ENCODE peak calls at places on chromosome 14, in six cellular contexts. One of them, this sample, is unnamed.

GRCh38 chr14:91369628-91370445 is 47.8 kb downstream of the CCDC88C start:
- DNase-seq in IMR-90: no peak
- DNase-seq in colonic mucosa: no peak
- DNase-seq in H9: no peak
- DNase-seq in endothelial cell of umbilical vein: peak; percentile 82
- DNase-seq in neuronal stem cell: no peak
- DNase-seq in this sample: no peak

GRCh38 chr14:75279739-75280447 is 1.3 kb downstream of the FOS start:
- DNase-seq in neuronal stem cell: no peak
- DNase-seq in endothelial cell of umbilical vein: no peak
- DNase-seq in IMR-90: peak; percentile 27
- DNase-seq in H9: peak; percentile 72
- DNase-seq in colonic mucosa: peak; percentile 40
- DNase-seq in this sample: peak; percentile 87

GRCh38 chr14:66330916-66331315 is 155.3 kb upstream of the CCDC196 start:
- DNase-seq in neuronal stem cell: no peak
- DNase-seq in H9: no peak
- DNase-seq in endothelial cell of umbilical vein: peak; percentile 41
- DNase-seq in colonic mucosa: no peak
- DNase-seq in IMR-90: no peak
- DNase-seq in this sample: no peak

GRCh38 chr14:95689441-95689840 is 3.2 kb downstream of the TCL1B start:
- DNase-seq in IMR-90: no peak
- DNase-seq in H9: no peak
- DNase-seq in colonic mucosa: no peak
- DNase-seq in neuronal stem cell: no peak
- DNase-seq in endothelial cell of umbilical vein: no peak
- DNase-seq in this sample: peak; percentile 22

GRCh38 chr14:100816950-100817901 is 8.7 kb upstream of the MEG3 start:
- DNase-seq in endothelial cell of umbilical vein: no peak
- DNase-seq in neuronal stem cell: no peak
- DNase-seq in H9: no peak
- DNase-seq in IMR-90: no peak
- DNase-seq in colonic mucosa: no peak
- DNase-seq in this sample: peak; percentile 61

GRCh38 chr14:24037658-24038037 is 14.2 kb upstream of the CARMIL3 start:
- DNase-seq in endothelial cell of umbilical vein: no peak
- DNase-seq in IMR-90: no peak
- DNase-seq in colonic mucosa: peak; percentile 64
- DNase-seq in H9: no peak
- DNase-seq in neuronal stem cell: no peak
- DNase-seq in this sample: no peak

GRCh38 chr14:87002831-87003230 is 990.2 kb downstream of the GALC start:
- DNase-seq in H9: no peak
- DNase-seq in endothelial cell of umbilical vein: no peak
- DNase-seq in IMR-90: peak; percentile 5
- DNase-seq in colonic mucosa: no peak
- DNase-seq in neuronal stem cell: no peak
- DNase-seq in this sample: no peak

GRCh38 chr14:20460458-20461229 is 590 bp downstream of the PIP4P1 start:
- DNase-seq in IMR-90: no peak
- DNase-seq in neuronal stem cell: no peak
- DNase-seq in H9: peak; percentile 63
- DNase-seq in endothelial cell of umbilical vein: peak; percentile 11
- DNase-seq in colonic mucosa: peak; percentile 79
- DNase-seq in this sample: peak; percentile 80

GRCh38 chr14:30608533-30609006 is 13.5 kb upstream of the SCFD1 start:
- DNase-seq in endothelial cell of umbilical vein: no peak
- DNase-seq in IMR-90: peak; percentile 59
- DNase-seq in colonic mucosa: no peak
- DNase-seq in H9: no peak
- DNase-seq in neuronal stem cell: no peak
- DNase-seq in this sample: no peak

GRCh38 chr14:54354096-54354495 is 42.7 kb upstream of the CDKN3 start:
- DNase-seq in colonic mucosa: peak; percentile 60
- DNase-seq in neuronal stem cell: no peak
- DNase-seq in IMR-90: no peak
- DNase-seq in endothelial cell of umbilical vein: no peak
- DNase-seq in H9: no peak
- DNase-seq in this sample: no peak

GRCh38 chr14:37591311-37591940 is 3.6 kb downstream of the FOXA1 start:
- DNase-seq in colonic mucosa: peak; percentile 67
- DNase-seq in neuronal stem cell: no peak
- DNase-seq in H9: peak; percentile 84
- DNase-seq in IMR-90: no peak
- DNase-seq in endothelial cell of umbilical vein: no peak
- DNase-seq in this sample: peak; percentile 93

GRCh38 chr14:52015411-52016030 is 26.2 kb downstream of the RTRAF start:
- DNase-seq in IMR-90: peak; percentile 17
- DNase-seq in H9: peak; percentile 67
- DNase-seq in colonic mucosa: no peak
- DNase-seq in neuronal stem cell: no peak
- DNase-seq in endothelial cell of umbilical vein: peak; percentile 51
- DNase-seq in this sample: peak; percentile 79

GRCh38 chr14:34628681-34629135 is 1.2 kb downstream of the SNX6 start:
- DNase-seq in IMR-90: peak; percentile 18
- DNase-seq in neuronal stem cell: no peak
- DNase-seq in H9: no peak
- DNase-seq in endothelial cell of umbilical vein: peak; percentile 38
- DNase-seq in colonic mucosa: peak; percentile 70
- DNase-seq in this sample: peak; percentile 20

GRCh38 chr14:32203928-32204357 is 874 bp upstream of the RNU6-8 start:
- DNase-seq in colonic mucosa: peak; percentile 36
- DNase-seq in IMR-90: no peak
- DNase-seq in neuronal stem cell: peak; percentile 29
- DNase-seq in endothelial cell of umbilical vein: no peak
- DNase-seq in H9: peak; percentile 27
- DNase-seq in this sample: peak; percentile 51

GRCh38 chr14:86296173-86296572 is 766.2 kb downstream of the FLRT2 start:
- DNase-seq in endothelial cell of umbilical vein: no peak
- DNase-seq in neuronal stem cell: no peak
- DNase-seq in H9: no peak
- DNase-seq in colonic mucosa: no peak
- DNase-seq in IMR-90: peak; percentile 80
- DNase-seq in this sample: no peak

GRCh38 chr14:68516235-68516634 is 276.6 kb downstream of the ZFP36L1 start:
- DNase-seq in colonic mucosa: no peak
- DNase-seq in H9: no peak
- DNase-seq in endothelial cell of umbilical vein: no peak
- DNase-seq in IMR-90: no peak
- DNase-seq in neuronal stem cell: no peak
- DNase-seq in this sample: no peak

GRCh38 chr14:44204061-44204815 is 302.8 kb downstream of the FSCB start:
- DNase-seq in colonic mucosa: no peak
- DNase-seq in H9: no peak
- DNase-seq in endothelial cell of umbilical vein: no peak
- DNase-seq in neuronal stem cell: no peak
- DNase-seq in IMR-90: no peak
- DNase-seq in this sample: no peak

GRCh38 chr14:50619569-50620141 is 48.5 kb downstream of the SAV1 start:
- DNase-seq in endothelial cell of umbilical vein: peak; percentile 70
- DNase-seq in IMR-90: peak; percentile 65
- DNase-seq in colonic mucosa: no peak
- DNase-seq in H9: no peak
- DNase-seq in neuronal stem cell: no peak
- DNase-seq in this sample: no peak

GRCh38 chr14:66511849-66512248 is 3.9 kb downstream of the GPHN start:
- DNase-seq in H9: no peak
- DNase-seq in endothelial cell of umbilical vein: no peak
- DNase-seq in neuronal stem cell: no peak
- DNase-seq in colonic mucosa: no peak
- DNase-seq in IMR-90: no peak
- DNase-seq in this sample: no peak

GRCh38 chr14:63362305-63362914 is 43.7 kb upstream of the GPHB5 start:
- DNase-seq in endothelial cell of umbilical vein: no peak
- DNase-seq in IMR-90: no peak
- DNase-seq in colonic mucosa: peak; percentile 37
- DNase-seq in neuronal stem cell: peak; percentile 62
- DNase-seq in H9: no peak
- DNase-seq in this sample: peak; percentile 68

GRCh38 chr14:94548999-94549985 is 11.9 kb upstream of the SERPINA4 start:
- DNase-seq in endothelial cell of umbilical vein: peak; percentile 38
- DNase-seq in neuronal stem cell: peak; percentile 83
- DNase-seq in colonic mucosa: peak; percentile 59
- DNase-seq in IMR-90: peak; percentile 36
- DNase-seq in H9: peak; percentile 87
- DNase-seq in this sample: peak; percentile 95

GRCh38 chr14:91075553-91075952 is 15.1 kb upstream of the RPS6KA5 start:
- DNase-seq in endothelial cell of umbilical vein: no peak
- DNase-seq in H9: no peak
- DNase-seq in neuronal stem cell: no peak
- DNase-seq in IMR-90: no peak
- DNase-seq in colonic mucosa: peak; percentile 51
- DNase-seq in this sample: no peak

GRCh38 chr14:58082491-58083098 is 69.4 kb downstream of the ARMH4 start:
- DNase-seq in colonic mucosa: no peak
- DNase-seq in IMR-90: peak; percentile 89
- DNase-seq in endothelial cell of umbilical vein: peak; percentile 81
- DNase-seq in neuronal stem cell: no peak
- DNase-seq in H9: no peak
- DNase-seq in this sample: no peak

GRCh38 chr14:54738009-54738408 is 164.6 kb downstream of the GCH1 start:
- DNase-seq in colonic mucosa: no peak
- DNase-seq in IMR-90: no peak
- DNase-seq in neuronal stem cell: no peak
- DNase-seq in H9: no peak
- DNase-seq in endothelial cell of umbilical vein: no peak
- DNase-seq in this sample: no peak

GRCh38 chr14:49951946-49952345 is 59.1 kb downstream of the ARF6 start:
- DNase-seq in colonic mucosa: peak; percentile 83
- DNase-seq in neuronal stem cell: no peak
- DNase-seq in H9: no peak
- DNase-seq in endothelial cell of umbilical vein: no peak
- DNase-seq in IMR-90: no peak
- DNase-seq in this sample: peak; percentile 10

GRCh38 chr14:39441805-39442204 is 9.6 kb upstream of the FBXO33 start:
- DNase-seq in endothelial cell of umbilical vein: no peak
- DNase-seq in H9: no peak
- DNase-seq in colonic mucosa: no peak
- DNase-seq in neuronal stem cell: no peak
- DNase-seq in IMR-90: no peak
- DNase-seq in this sample: no peak

GRCh38 chr14:24232645-24233537 is at the start of gene GMPR2:
- DNase-seq in neuronal stem cell: no peak
- DNase-seq in endothelial cell of umbilical vein: no peak
- DNase-seq in IMR-90: no peak
- DNase-seq in colonic mucosa: no peak
- DNase-seq in H9: no peak
- DNase-seq in this sample: peak; percentile 94

GRCh38 chr14:56854325-56854724 is 44.0 kb upstream of the OTX2 start:
- DNase-seq in endothelial cell of umbilical vein: no peak
- DNase-seq in colonic mucosa: no peak
- DNase-seq in H9: no peak
- DNase-seq in neuronal stem cell: no peak
- DNase-seq in IMR-90: no peak
- DNase-seq in this sample: no peak

GRCh38 chr14:84785997-84786396 is 743.9 kb upstream of the FLRT2 start:
- DNase-seq in endothelial cell of umbilical vein: no peak
- DNase-seq in colonic mucosa: no peak
- DNase-seq in neuronal stem cell: no peak
- DNase-seq in H9: no peak
- DNase-seq in IMR-90: peak; percentile 4
- DNase-seq in this sample: no peak

GRCh38 chr14:36524874-36525745 is 5.1 kb upstream of the NKX2-1 start:
- DNase-seq in H9: peak; percentile 90
- DNase-seq in neuronal stem cell: peak; percentile 81
- DNase-seq in endothelial cell of umbilical vein: no peak
- DNase-seq in IMR-90: no peak
- DNase-seq in colonic mucosa: peak; percentile 64
- DNase-seq in this sample: peak; percentile 95

GRCh38 chr14:101973356-101973755 is 9.0 kb downstream of the DYNC1H1 start:
- DNase-seq in IMR-90: no peak
- DNase-seq in neuronal stem cell: no peak
- DNase-seq in H9: no peak
- DNase-seq in colonic mucosa: no peak
- DNase-seq in endothelial cell of umbilical vein: peak; percentile 42
- DNase-seq in this sample: no peak
- H3K9ac ChIP-seq in IMR-90: no peak overlapping the region
- H3K9ac ChIP-seq in neuronal stem cell: no peak overlapping the region
- H3K9ac ChIP-seq in H9: no peak overlapping the region
- H3K9ac ChIP-seq in colonic mucosa: no peak overlapping the region
- H3K9ac ChIP-seq in endothelial cell of umbilical vein: peak overlapping the region; percentile 81
- H3K9ac ChIP-seq in this sample: no peak overlapping the region

GRCh38 chr14:99304208-99304607 is 32.2 kb upstream of the BCL11B start:
- DNase-seq in neuronal stem cell: no peak
- DNase-seq in IMR-90: no peak
- DNase-seq in colonic mucosa: no peak
- DNase-seq in H9: no peak
- DNase-seq in endothelial cell of umbilical vein: no peak
- DNase-seq in this sample: no peak
- H3K9me3 ChIP-seq in neuronal stem cell: no peaks in the 10 kb centered on the region
- H3K9me3 ChIP-seq in IMR-90: no peaks in the 10 kb centered on the region
- H3K9me3 ChIP-seq in colonic mucosa: no peaks in the 10 kb centered on the region
- H3K9me3 ChIP-seq in H9: no peaks in the 10 kb centered on the region
- H3K9me3 ChIP-seq in endothelial cell of umbilical vein: no peaks in the 10 kb centered on the region
- H3K9me3 ChIP-seq in this sample: peaks cover 16% of the 10 kb centered on the region

GRCh38 chr14:104690266-104690711 is 871 bp downstream of the INF2 start:
- DNase-seq in IMR-90: no peak
- DNase-seq in neuronal stem cell: no peak
- DNase-seq in endothelial cell of umbilical vein: no peak
- DNase-seq in colonic mucosa: peak; percentile 81
- DNase-seq in H9: no peak
- DNase-seq in this sample: no peak
- H3K4me1 ChIP-seq in IMR-90: peaks cover 41% of the 10 kb centered on the region
- H3K4me1 ChIP-seq in neuronal stem cell: peaks cover 45% of the 10 kb centered on the region
- H3K4me1 ChIP-seq in endothelial cell of umbilical vein: peaks cover 38% of the 10 kb centered on the region
- H3K4me1 ChIP-seq in colonic mucosa: peaks cover 27% of the 10 kb centered on the region
- H3K4me1 ChIP-seq in H9: peaks cover 3% of the 10 kb centered on the region
- H3K4me1 ChIP-seq in this sample: peaks cover 23% of the 10 kb centered on the region

DNA sequence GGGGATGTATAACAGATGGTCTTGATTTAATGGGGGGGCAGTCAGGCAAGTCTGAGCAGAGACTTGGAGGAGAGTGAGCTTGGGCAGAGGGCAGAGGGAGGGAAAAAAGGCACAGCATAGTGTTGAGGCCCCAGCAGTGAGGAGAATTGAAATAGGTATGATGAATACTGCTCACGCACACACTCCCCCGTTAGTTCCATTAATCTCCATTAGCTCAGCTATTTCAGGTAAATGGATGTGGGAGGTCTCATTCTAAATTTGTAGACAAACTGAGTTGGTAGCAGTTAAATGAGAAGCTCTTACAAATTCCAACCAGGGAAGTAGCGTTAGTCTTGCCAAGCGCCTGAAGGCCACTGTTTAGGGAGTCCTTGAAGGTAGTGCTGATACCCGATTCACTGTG is 66.7 kb upstream of the STON2 start:
- DNase-seq in neuronal stem cell: no peak
- DNase-seq in colonic mucosa: no peak
- DNase-seq in IMR-90: no peak
- DNase-seq in H9: no peak
- DNase-seq in endothelial cell of umbilical vein: no peak
- DNase-seq in this sample: no peak
- H3K9ac ChIP-seq in neuronal stem cell: no peak overlapping the region
- H3K9ac ChIP-seq in colonic mucosa: no peak overlapping the region
- H3K9ac ChIP-seq in IMR-90: no peak overlapping the region
- H3K9ac ChIP-seq in H9: no peak overlapping the region
- H3K9ac ChIP-seq in endothelial cell of umbilical vein: no peak overlapping the region
- H3K9ac ChIP-seq in this sample: no peak overlapping the region

GRCh38 chr14:106083082-106083481 is 556.7 kb downstream of the TMEM121 start:
- DNase-seq in IMR-90: no peak
- DNase-seq in neuronal stem cell: no peak
- DNase-seq in H9: no peak
- DNase-seq in endothelial cell of umbilical vein: no peak
- DNase-seq in colonic mucosa: no peak
- DNase-seq in this sample: no peak
- H3K9me3 ChIP-seq in IMR-90: no peaks in the 10 kb centered on the region
- H3K9me3 ChIP-seq in neuronal stem cell: no peaks in the 10 kb centered on the region
- H3K9me3 ChIP-seq in H9: peaks cover 29% of the 10 kb centered on the region
- H3K9me3 ChIP-seq in endothelial cell of umbilical vein: no peaks in the 10 kb centered on the region
- H3K9me3 ChIP-seq in colonic mucosa: no peaks in the 10 kb centered on the region
- H3K9me3 ChIP-seq in this sample: no peaks in the 10 kb centered on the region

This sample was measured in endodermal cell.